ENCODE peak calls at places on chromosomes 2 and 18, in four cellular contexts. X is RPMI7951, A is RCC 7860, D is NCI-H1417. Y is an unnamed sample.

GRCh38 chr18:22475426-22476100 is 57.8 kb upstream of the CTAGE1 start:
- DNase-seq in D (no peak), A (no peak), X (no peak), Y (no peak)

GRCh38 chr18:70373062-70373519 is 84.2 kb downstream of the SOCS6 start:
- DNase-seq in D (peak; percentile 36), X (peak; percentile 98), A (peak; percentile 79), Y (peak; percentile 95)

GRCh38 chr2:7016120-7016519 is 98.9 kb downstream of the RNF144A start:
- DNase-seq in A (no peak), D (no peak), X (no peak), Y (no peak)

GRCh38 chr2:42009657-42010580 is 37.9 kb upstream of the PKDCC start:
- DNase-seq in D (no peak), A (no peak), X (peak; percentile 41), Y (no peak)

GRCh38 chr18:5518899-5519371 is 24.9 kb downstream of the EPB41L3 start:
- DNase-seq in D (no peak), X (peak; percentile 21), A (peak; percentile 4), Y (no peak)

GRCh38 chr2:239544846-239545465 is 144.1 kb upstream of the HDAC4 start:
- DNase-seq in X (no peak), A (no peak), D (no peak), Y (no peak)

GRCh38 chr18:51162617-51163016 is 34.9 kb downstream of the MEX3C start:
- DNase-seq in D (no peak), X (no peak), A (no peak), Y (no peak)

GRCh38 chr2:108988796-108989713 is at the start of gene EDAR:
- DNase-seq in A (no peak), X (peak; percentile 14), D (peak; percentile 82), Y (no peak)

GRCh38 chr2:144389151-144389929 is 130.6 kb downstream of the ZEB2 start:
- DNase-seq in X (no peak), D (peak; percentile 86), A (no peak), Y (no peak)